ENCODE peak calls at places on chromosomes 6 and 20, in five cellular contexts. One of them, this sample, is unnamed.

GRCh38 chr6:16438677-16439615 is 200.6 kb downstream of the GMPR start:
- DNase-seq in erythroblast: peak
- DNase-seq in tibial nerve: no peak
- DNase-seq in uterus: no peak
- DNase-seq in sigmoid colon: no peak
- DNase-seq in this sample: peak

GRCh38 chr6:96015321-96015790 is 418 bp upstream of the FUT9 start:
- DNase-seq in sigmoid colon: peak
- DNase-seq in tibial nerve: no peak
- DNase-seq in uterus: no peak
- DNase-seq in erythroblast: no peak
- DNase-seq in this sample: no peak

GRCh38 chr6:18464176-18464575 is 77.0 kb downstream of the RNF144B start:
- DNase-seq in sigmoid colon: no peak
- DNase-seq in tibial nerve: no peak
- DNase-seq in erythroblast: no peak
- DNase-seq in uterus: no peak
- DNase-seq in this sample: no peak

GRCh38 chr6:101686653-101687052 is 293.1 kb downstream of the GRIK2 start:
- DNase-seq in tibial nerve: no peak
- DNase-seq in sigmoid colon: no peak
- DNase-seq in uterus: no peak
- DNase-seq in erythroblast: no peak
- DNase-seq in this sample: no peak

GRCh38 chr6:30325873-30326445 is 768 bp upstream of the TRIM39 start:
- DNase-seq in tibial nerve: no peak
- DNase-seq in erythroblast: peak
- DNase-seq in sigmoid colon: no peak
- DNase-seq in uterus: no peak
- DNase-seq in this sample: peak

GRCh38 chr6:95091823-95092436 is 485.4 kb upstream of the MANEA start:
- DNase-seq in erythroblast: peak
- DNase-seq in sigmoid colon: no peak
- DNase-seq in tibial nerve: no peak
- DNase-seq in uterus: no peak
- DNase-seq in this sample: no peak

GRCh38 chr20:11080776-11081406 is 407.1 kb upstream of the JAG1 start:
- DNase-seq in tibial nerve: no peak
- DNase-seq in uterus: no peak
- DNase-seq in erythroblast: no peak
- DNase-seq in sigmoid colon: no peak
- DNase-seq in this sample: no peak

GRCh38 chr6:53029761-53030160 is 34.7 kb upstream of the GSTA4 start:
- DNase-seq in sigmoid colon: no peak
- DNase-seq in uterus: no peak
- DNase-seq in tibial nerve: no peak
- DNase-seq in erythroblast: no peak
- DNase-seq in this sample: no peak

GRCh38 chr20:19976595-19977372 is 40.4 kb upstream of the NAA20 start:
- DNase-seq in sigmoid colon: peak
- DNase-seq in erythroblast: no peak
- DNase-seq in uterus: peak
- DNase-seq in tibial nerve: no peak
- DNase-seq in this sample: peak

GRCh38 chr20:24651171-24651972 is 181.9 kb downstream of the SYNDIG1 start:
- DNase-seq in sigmoid colon: peak
- DNase-seq in uterus: no peak
- DNase-seq in erythroblast: no peak
- DNase-seq in tibial nerve: no peak
- DNase-seq in this sample: peak

GRCh38 chr20:47360489-47361267 is 4.2 kb upstream of the ZMYND8 start:
- DNase-seq in uterus: peak
- DNase-seq in sigmoid colon: peak
- DNase-seq in tibial nerve: peak
- DNase-seq in erythroblast: peak
- DNase-seq in this sample: peak

GRCh38 chr6:43278524-43279078 is 19.5 kb upstream of the SLC22A7 start:
- DNase-seq in erythroblast: no peak
- DNase-seq in tibial nerve: no peak
- DNase-seq in sigmoid colon: no peak
- DNase-seq in uterus: no peak
- DNase-seq in this sample: peak

GRCh38 chr6:38974389-38975133 is 74.0 kb upstream of the GLP1R start:
- DNase-seq in sigmoid colon: no peak
- DNase-seq in uterus: no peak
- DNase-seq in erythroblast: no peak
- DNase-seq in tibial nerve: no peak
- DNase-seq in this sample: no peak

GRCh38 chr6:112019619-112020018 is 34.3 kb upstream of the CCN6 start:
- DNase-seq in uterus: no peak
- DNase-seq in erythroblast: no peak
- DNase-seq in sigmoid colon: no peak
- DNase-seq in tibial nerve: no peak
- DNase-seq in this sample: no peak

GRCh38 chr20:63668351-63668750 is 10.2 kb downstream of the RTEL1 start:
- DNase-seq in erythroblast: no peak
- DNase-seq in sigmoid colon: no peak
- DNase-seq in uterus: no peak
- DNase-seq in tibial nerve: no peak
- DNase-seq in this sample: no peak

GRCh38 chr20:1392693-1393506 is at the start of gene FKBP1A:
- DNase-seq in sigmoid colon: peak
- DNase-seq in tibial nerve: peak
- DNase-seq in erythroblast: peak
- DNase-seq in uterus: peak
- DNase-seq in this sample: peak

GRCh38 chr6:135497412-135498177 is at the start of gene AHI1:
- DNase-seq in erythroblast: peak
- DNase-seq in sigmoid colon: peak
- DNase-seq in tibial nerve: peak
- DNase-seq in uterus: peak
- DNase-seq in this sample: peak
- TF ChIP-seq POLR2A in erythroblast: peak
- TF ChIP-seq POLR2A in sigmoid colon: peak
- TF ChIP-seq POLR2A in tibial nerve: peak
- TF ChIP-seq POLR2A in uterus: peak
- TF ChIP-seq POLR2A in this sample: peak

DNA sequence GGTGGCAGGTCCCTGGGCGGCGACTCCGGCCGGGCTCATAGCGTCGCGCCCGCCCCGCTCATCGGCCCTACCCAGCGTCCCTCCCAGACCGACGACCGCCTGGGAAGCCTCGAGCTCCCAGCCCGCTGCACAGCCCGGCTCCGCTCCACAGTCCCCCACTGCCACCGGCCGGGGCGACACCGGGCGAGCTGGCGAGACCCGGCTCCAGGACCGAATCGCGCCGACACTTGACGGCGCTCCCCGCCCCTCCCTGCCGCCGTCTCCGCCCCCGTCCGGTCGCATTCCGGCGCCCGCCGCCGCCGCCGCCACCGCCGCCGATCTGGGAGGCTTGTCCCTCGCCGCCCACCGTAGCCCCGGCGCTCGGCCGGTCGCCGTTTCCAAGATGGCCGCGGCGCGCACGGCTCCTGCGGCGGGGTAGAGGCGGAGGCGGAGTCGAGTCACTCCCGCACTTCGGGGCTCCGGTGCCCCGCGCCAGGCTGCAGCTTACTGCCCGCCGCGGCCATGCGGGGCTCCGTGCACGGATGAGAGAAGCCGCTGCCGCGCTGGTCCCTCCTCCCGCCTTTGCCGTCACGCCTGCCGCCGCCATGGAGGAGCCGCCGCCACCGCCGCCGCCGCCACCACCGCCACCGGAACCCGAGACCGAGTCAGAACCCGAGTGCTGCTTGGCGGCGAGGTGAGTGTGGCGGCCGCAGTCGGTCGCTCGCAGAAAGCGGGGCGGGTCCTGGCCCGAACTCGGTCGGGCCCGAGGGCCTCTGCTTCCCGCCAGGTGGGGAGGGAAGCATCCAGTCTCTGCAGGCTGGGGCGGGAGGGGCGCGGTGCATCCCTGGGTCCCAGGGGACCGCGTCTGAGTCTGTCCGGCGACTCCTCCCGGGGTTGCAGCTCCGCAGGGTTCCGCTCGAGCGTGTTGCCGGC is at the start of gene MAP3K4:
- DNase-seq in uterus: peak
- DNase-seq in erythroblast: peak
- DNase-seq in tibial nerve: peak
- DNase-seq in sigmoid colon: peak
- DNase-seq in this sample: peak
- TF ChIP-seq POLR2A in uterus: peak
- TF ChIP-seq POLR2A in erythroblast: peak
- TF ChIP-seq POLR2A in tibial nerve: peak
- TF ChIP-seq POLR2A in sigmoid colon: no peak
- TF ChIP-seq POLR2A in this sample: peak

GRCh38 chr6:151698921-151699705 is 108.4 kb upstream of the ESR1 start:
- DNase-seq in uterus: no peak
- DNase-seq in tibial nerve: no peak
- DNase-seq in erythroblast: no peak
- DNase-seq in sigmoid colon: no peak
- DNase-seq in this sample: no peak
- TF ChIP-seq POLR2A in uterus: no peak
- TF ChIP-seq POLR2A in tibial nerve: no peak
- TF ChIP-seq POLR2A in erythroblast: no peak
- TF ChIP-seq POLR2A in sigmoid colon: no peak
- TF ChIP-seq POLR2A in this sample: no peak

GRCh38 chr6:33198853-33199436 is 1.5 kb downstream of the RXRB start:
- DNase-seq in sigmoid colon: no peak
- DNase-seq in erythroblast: no peak
- DNase-seq in uterus: no peak
- DNase-seq in tibial nerve: no peak
- DNase-seq in this sample: no peak

GRCh38 chr6:33199687-33200233 is 705 bp downstream of the RXRB start:
- DNase-seq in uterus: no peak
- DNase-seq in tibial nerve: no peak
- DNase-seq in sigmoid colon: peak
- DNase-seq in erythroblast: peak
- DNase-seq in this sample: peak

GRCh38 chr6:33201935-33202334 is 1.3 kb downstream of the SLC39A7 start:
- DNase-seq in uterus: no peak
- DNase-seq in tibial nerve: no peak
- DNase-seq in sigmoid colon: no peak
- DNase-seq in erythroblast: no peak
- DNase-seq in this sample: no peak

GRCh38 chr6:33201147-33201545 is 479 bp downstream of the SLC39A7 start:
- DNase-seq in tibial nerve: no peak
- DNase-seq in uterus: no peak
- DNase-seq in sigmoid colon: no peak
- DNase-seq in erythroblast: peak
- DNase-seq in this sample: no peak

DNA sequence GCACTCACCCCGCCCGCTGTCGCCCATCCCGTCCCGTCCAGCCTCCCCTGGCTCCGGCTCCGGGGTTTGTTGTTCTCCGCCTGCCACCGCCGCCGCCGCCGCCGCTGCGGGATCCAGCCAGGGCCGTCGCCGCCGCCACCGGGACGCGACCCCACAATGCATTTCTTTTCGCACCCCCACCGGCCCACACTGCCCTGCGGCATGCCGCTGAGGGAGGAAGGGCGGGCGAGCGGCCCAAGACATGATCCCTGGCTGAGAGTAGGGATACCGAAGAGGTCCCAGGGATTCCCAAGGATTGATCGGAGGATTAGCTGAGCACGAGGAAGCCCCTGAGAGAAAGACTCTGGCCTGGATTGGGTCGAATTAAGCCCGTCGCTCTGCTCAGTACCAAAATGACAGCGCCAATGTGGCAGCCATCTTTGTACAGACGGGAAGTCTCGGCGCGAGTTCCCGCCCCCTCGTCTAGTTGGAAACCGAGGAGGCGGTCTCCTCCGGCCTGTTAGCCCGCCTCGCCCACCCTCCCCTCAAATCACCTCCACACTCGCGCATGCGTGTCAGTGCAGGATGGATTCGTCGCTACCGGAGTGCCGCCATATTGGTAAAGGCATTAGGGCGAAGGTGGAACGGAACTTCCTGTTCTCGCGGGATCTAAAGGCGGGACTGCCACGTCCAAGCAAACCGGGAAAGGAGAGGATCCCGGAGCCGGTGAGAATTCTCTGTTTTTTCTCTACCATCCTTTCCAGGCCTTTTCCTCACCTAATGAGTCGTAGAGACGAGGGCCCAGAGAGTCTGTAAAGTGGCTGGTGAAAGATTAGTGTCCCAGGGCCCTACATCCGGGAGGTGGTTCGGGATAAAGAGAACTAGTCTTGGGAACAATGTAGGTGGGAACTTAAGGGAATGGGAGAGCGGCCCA is at the start of the genes RXRB and SLC39A7:
- DNase-seq in tibial nerve: peak
- DNase-seq in erythroblast: peak
- DNase-seq in sigmoid colon: peak
- DNase-seq in uterus: peak
- DNase-seq in this sample: peak
- TF ChIP-seq POLR2A in tibial nerve: peak
- TF ChIP-seq POLR2A in erythroblast: peak
- TF ChIP-seq POLR2A in sigmoid colon: peak
- TF ChIP-seq POLR2A in uterus: peak
- TF ChIP-seq POLR2A in this sample: peak

DNA sequence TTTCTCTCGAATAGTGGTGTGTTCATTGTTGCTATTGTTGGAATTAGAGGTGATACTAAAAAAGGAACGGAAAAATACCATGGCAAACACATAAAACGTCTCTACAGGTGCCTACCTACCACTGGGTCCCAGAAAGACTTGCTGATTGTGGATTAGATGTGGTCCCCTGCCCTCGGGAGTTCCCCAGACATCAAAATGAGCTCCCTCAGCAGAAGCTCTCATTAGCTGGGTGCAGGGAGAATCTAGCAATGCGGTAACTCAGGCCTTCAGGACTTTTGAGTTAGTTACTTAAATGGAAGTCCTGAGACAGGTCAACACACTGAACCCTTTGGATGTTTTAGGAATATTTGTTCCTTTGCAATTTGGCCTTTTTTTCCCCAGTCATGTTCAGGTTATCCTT is 6.1 kb downstream of the IRF4 start:
- DNase-seq in tibial nerve: no peak
- DNase-seq in sigmoid colon: no peak
- DNase-seq in erythroblast: no peak
- DNase-seq in uterus: no peak
- DNase-seq in this sample: no peak
- TF ChIP-seq POLR2A in tibial nerve: no peak
- TF ChIP-seq POLR2A in sigmoid colon: no peak
- TF ChIP-seq POLR2A in erythroblast: no peak
- TF ChIP-seq POLR2A in uterus: no peak
- TF ChIP-seq POLR2A in this sample: no peak